ENCODE peak calls at places on chromosomes 4 and X, in four cellular contexts. H, U, Y and J are unnamed samples.

GRCh38 chrX:37331546-37331945 is 17.6 kb upstream of the PRRG1 start:
- DNase-seq in H (no peak), U (no peak), Y (no peak), J (no peak)

GRCh38 chr4:85318415-85318814 is 156.5 kb upstream of the ARHGAP24 start:
- DNase-seq in H (no peak), U (no peak), Y (no peak), J (no peak)

GRCh38 chr4:139315221-139315675 is 13.0 kb upstream of the NDUFC1 start:
- DNase-seq in H (no peak), U (peak; percentile 38), Y (no peak), J (no peak)

GRCh38 chr4:147447820-147448219 is 33.1 kb upstream of the EDNRA start:
- DNase-seq in H (peak; percentile 19), U (no peak), Y (no peak), J (no peak)

GRCh38 chrX:112941209-112941788 is 100.7 kb upstream of the AMOT start:
- DNase-seq in H (peak; percentile 1), U (peak; percentile 12), Y (no peak), J (no peak)

GRCh38 chr4:147732516-147733193 is 767 bp downstream of the ARHGAP10 start:
- DNase-seq in H (peak; percentile 39), U (peak; percentile 36), Y (no peak), J (peak; percentile 19)

GRCh38 chrX:44344194-44344593 is 722 bp upstream of the EFHC2 start:
- DNase-seq in H (no peak), U (no peak), Y (peak; percentile 59), J (no peak)

GRCh38 chr4:152100378-152101201 is 339.8 kb upstream of the GATB start:
- DNase-seq in H (no peak), U (no peak), Y (peak; percentile 69), J (no peak)

GRCh38 chr4:147640331-147640730 is 23.1 kb downstream of the TMEM184C start:
- DNase-seq in H (peak; percentile 59), U (no peak), Y (no peak), J (no peak)

GRCh38 chr4:81427605-81427922 is 44.1 kb downstream of the RASGEF1B start:
- DNase-seq in H (no peak), U (no peak), Y (no peak), J (no peak)

GRCh38 chr4:82645868-82646267 is 84.1 kb upstream of the TMEM150C start:
- DNase-seq in H (no peak), U (no peak), Y (no peak), J (no peak)

GRCh38 chr4:3687538-3687937 is 78.6 kb upstream of the ADRA2C start:
- DNase-seq in H (no peak), U (no peak), Y (no peak), J (no peak)